ENCODE peak calls at places on chromosomes 2 and 18, in ten cellular contexts. One of them, this sample, is unnamed.

GRCh38 chr18:48947583-48947982 is 3.2 kb downstream of the SMAD7 start:
- DNase-seq in endothelial cell of umbilical vein: peak; percentile 40
- DNase-seq in BJ: no peak
- DNase-seq in bronchial epithelial cell: no peak
- DNase-seq in prostate gland: no peak
- DNase-seq in A549: no peak
- DNase-seq in endodermal cell: no peak
- DNase-seq in uterus: no peak
- DNase-seq in dorsolateral prefrontal cortex: peak; percentile 79
- DNase-seq in colonic mucosa: no peak
- DNase-seq in this sample: no peak

GRCh38 chr18:79814373-79814772 is 16.6 kb downstream of the KCNG2 start:
- DNase-seq in endothelial cell of umbilical vein: no peak
- DNase-seq in BJ: no peak
- DNase-seq in bronchial epithelial cell: no peak
- DNase-seq in prostate gland: no peak
- DNase-seq in A549: no peak
- DNase-seq in endodermal cell: no peak
- DNase-seq in uterus: no peak
- DNase-seq in dorsolateral prefrontal cortex: no peak
- DNase-seq in colonic mucosa: no peak
- DNase-seq in this sample: no peak

GRCh38 chr18:38940863-38941531 is 1375.4 kb upstream of the CELF4 start:
- DNase-seq in endothelial cell of umbilical vein: peak; percentile 11
- DNase-seq in BJ: no peak
- DNase-seq in bronchial epithelial cell: peak; percentile 98
- DNase-seq in prostate gland: no peak
- DNase-seq in A549: peak; percentile 70
- DNase-seq in endodermal cell: no peak
- DNase-seq in uterus: no peak
- DNase-seq in dorsolateral prefrontal cortex: no peak
- DNase-seq in colonic mucosa: no peak
- DNase-seq in this sample: no peak

GRCh38 chr2:111091811-111092211 is 28.9 kb upstream of the BCL2L11 start:
- DNase-seq in endothelial cell of umbilical vein: no peak
- DNase-seq in BJ: no peak
- DNase-seq in bronchial epithelial cell: no peak
- DNase-seq in prostate gland: no peak
- DNase-seq in A549: no peak
- DNase-seq in endodermal cell: no peak
- DNase-seq in uterus: no peak
- DNase-seq in dorsolateral prefrontal cortex: no peak
- DNase-seq in colonic mucosa: no peak
- DNase-seq in this sample: no peak

GRCh38 chr18:48852792-48853191 is 98.0 kb downstream of the SMAD7 start:
- DNase-seq in endothelial cell of umbilical vein: no peak
- DNase-seq in BJ: no peak
- DNase-seq in bronchial epithelial cell: no peak
- DNase-seq in prostate gland: no peak
- DNase-seq in A549: no peak
- DNase-seq in endodermal cell: no peak
- DNase-seq in uterus: no peak
- DNase-seq in dorsolateral prefrontal cortex: no peak
- DNase-seq in colonic mucosa: no peak
- DNase-seq in this sample: no peak

GRCh38 chr2:196241175-196241574 is 69.8 kb upstream of the STK17B start:
- DNase-seq in endothelial cell of umbilical vein: no peak
- DNase-seq in BJ: no peak
- DNase-seq in bronchial epithelial cell: no peak
- DNase-seq in prostate gland: no peak
- DNase-seq in A549: no peak
- DNase-seq in endodermal cell: no peak
- DNase-seq in uterus: no peak
- DNase-seq in dorsolateral prefrontal cortex: no peak
- DNase-seq in colonic mucosa: no peak
- DNase-seq in this sample: no peak

GRCh38 chr18:8140841-8141501 is 468.3 kb upstream of the RAB12 start:
- DNase-seq in endothelial cell of umbilical vein: no peak
- DNase-seq in BJ: peak; percentile 48
- DNase-seq in bronchial epithelial cell: peak; percentile 53
- DNase-seq in prostate gland: no peak
- DNase-seq in A549: peak; percentile 19
- DNase-seq in endodermal cell: peak; percentile 48
- DNase-seq in uterus: peak; percentile 73
- DNase-seq in dorsolateral prefrontal cortex: no peak
- DNase-seq in colonic mucosa: no peak
- DNase-seq in this sample: peak; percentile 32

GRCh38 chr2:219292616-219293015 is 13.4 kb downstream of the DNAJB2 start:
- DNase-seq in endothelial cell of umbilical vein: no peak
- DNase-seq in BJ: no peak
- DNase-seq in bronchial epithelial cell: no peak
- DNase-seq in prostate gland: no peak
- DNase-seq in A549: no peak
- DNase-seq in endodermal cell: peak; percentile 28
- DNase-seq in uterus: no peak
- DNase-seq in dorsolateral prefrontal cortex: peak; percentile 19
- DNase-seq in colonic mucosa: no peak
- DNase-seq in this sample: no peak

GRCh38 chr2:12330916-12331315 is 385.8 kb upstream of the TRIB2 start:
- DNase-seq in endothelial cell of umbilical vein: no peak
- DNase-seq in BJ: no peak
- DNase-seq in bronchial epithelial cell: peak; percentile 71
- DNase-seq in prostate gland: no peak
- DNase-seq in A549: no peak
- DNase-seq in endodermal cell: no peak
- DNase-seq in uterus: no peak
- DNase-seq in dorsolateral prefrontal cortex: no peak
- DNase-seq in colonic mucosa: no peak
- DNase-seq in this sample: no peak

GRCh38 chr2:12325806-12326205 is 390.9 kb upstream of the TRIB2 start:
- DNase-seq in endothelial cell of umbilical vein: peak; percentile 70
- DNase-seq in BJ: no peak
- DNase-seq in bronchial epithelial cell: peak; percentile 68
- DNase-seq in prostate gland: no peak
- DNase-seq in A549: no peak
- DNase-seq in endodermal cell: no peak
- DNase-seq in uterus: no peak
- DNase-seq in dorsolateral prefrontal cortex: no peak
- DNase-seq in colonic mucosa: no peak
- DNase-seq in this sample: no peak

GRCh38 chr2:12331698-12332097 is 385.0 kb upstream of the TRIB2 start:
- DNase-seq in endothelial cell of umbilical vein: no peak
- DNase-seq in BJ: no peak
- DNase-seq in bronchial epithelial cell: no peak
- DNase-seq in prostate gland: no peak
- DNase-seq in A549: no peak
- DNase-seq in endodermal cell: no peak
- DNase-seq in uterus: no peak
- DNase-seq in dorsolateral prefrontal cortex: no peak
- DNase-seq in colonic mucosa: no peak
- DNase-seq in this sample: no peak

GRCh38 chr2:12321886-12322285 is 394.9 kb upstream of the TRIB2 start:
- DNase-seq in endothelial cell of umbilical vein: no peak
- DNase-seq in BJ: no peak
- DNase-seq in bronchial epithelial cell: no peak
- DNase-seq in prostate gland: no peak
- DNase-seq in A549: no peak
- DNase-seq in endodermal cell: no peak
- DNase-seq in uterus: no peak
- DNase-seq in dorsolateral prefrontal cortex: no peak
- DNase-seq in colonic mucosa: no peak
- DNase-seq in this sample: no peak

GRCh38 chr2:12326449-12327190 is 390.1 kb upstream of the TRIB2 start:
- DNase-seq in endothelial cell of umbilical vein: no peak
- DNase-seq in BJ: no peak
- DNase-seq in bronchial epithelial cell: no peak
- DNase-seq in prostate gland: no peak
- DNase-seq in A549: no peak
- DNase-seq in endodermal cell: peak; percentile 79
- DNase-seq in uterus: no peak
- DNase-seq in dorsolateral prefrontal cortex: no peak
- DNase-seq in colonic mucosa: no peak
- DNase-seq in this sample: no peak
- TF ChIP-seq CTCF in endothelial cell of umbilical vein: no peak
- TF ChIP-seq CTCF in BJ: no peak
- TF ChIP-seq CTCF in bronchial epithelial cell: peak; percentile 43
- TF ChIP-seq CTCF in prostate gland: no peak
- TF ChIP-seq CTCF in A549: no peak
- TF ChIP-seq CTCF in endodermal cell: peak; percentile 72
- TF ChIP-seq CTCF in uterus: no peak
- TF ChIP-seq CTCF in dorsolateral prefrontal cortex: no peak
- TF ChIP-seq CTCF in colonic mucosa: no peak
- TF ChIP-seq CTCF in this sample: no peak

DNA sequence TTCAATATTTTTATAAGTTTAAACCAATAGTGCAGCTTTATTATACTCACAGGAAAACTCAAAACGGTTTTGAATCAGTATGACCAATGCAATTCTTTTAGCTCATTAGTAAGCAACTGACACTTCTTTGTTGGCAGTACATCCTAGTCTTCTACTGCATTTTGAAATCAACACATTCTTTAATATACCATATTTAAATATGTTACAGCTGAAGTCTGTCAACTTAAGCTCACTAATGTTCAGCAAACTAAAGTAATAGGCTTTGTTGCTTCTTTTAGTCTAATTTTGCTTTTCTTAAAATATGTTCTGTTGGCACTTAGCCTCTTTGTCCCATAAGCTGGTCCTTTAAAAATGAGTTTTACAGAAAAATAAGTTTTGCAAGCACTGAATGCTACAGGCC is 55.4 kb upstream of the CCBE1 start:
- DNase-seq in endothelial cell of umbilical vein: no peak
- DNase-seq in BJ: no peak
- DNase-seq in bronchial epithelial cell: no peak
- DNase-seq in prostate gland: no peak
- DNase-seq in A549: no peak
- DNase-seq in endodermal cell: no peak
- DNase-seq in uterus: no peak
- DNase-seq in dorsolateral prefrontal cortex: no peak
- DNase-seq in colonic mucosa: no peak
- DNase-seq in this sample: no peak
- H3K4me3 ChIP-seq in endothelial cell of umbilical vein: no peak overlapping the region
- H3K4me3 ChIP-seq in BJ: no peak overlapping the region
- H3K4me3 ChIP-seq in bronchial epithelial cell: no peak overlapping the region
- H3K4me3 ChIP-seq in prostate gland: no peak overlapping the region
- H3K4me3 ChIP-seq in A549: no peak overlapping the region
- H3K4me3 ChIP-seq in endodermal cell: no peak overlapping the region
- H3K4me3 ChIP-seq in uterus: no peak overlapping the region
- H3K4me3 ChIP-seq in dorsolateral prefrontal cortex: no peak overlapping the region
- H3K4me3 ChIP-seq in colonic mucosa: no peak overlapping the region
- H3K4me3 ChIP-seq in this sample: no peak overlapping the region

DNA sequence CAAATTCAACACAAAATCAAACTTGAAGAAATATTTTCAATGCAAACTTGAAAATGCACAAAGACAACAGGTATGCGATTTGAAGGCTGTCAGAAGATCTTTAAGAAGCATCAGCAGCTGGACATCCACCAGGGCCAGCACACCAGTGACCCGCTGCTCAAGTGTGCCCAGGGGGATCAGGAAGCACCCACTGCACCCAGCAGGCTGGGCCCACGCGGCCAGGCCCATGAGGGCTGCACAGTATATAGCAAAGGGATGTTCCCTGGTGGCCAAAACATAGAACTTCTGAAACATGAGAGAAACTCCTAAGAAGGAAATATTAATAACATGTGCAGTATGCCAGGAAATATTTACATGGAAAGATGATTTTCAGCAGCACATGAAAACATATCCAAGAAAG is 25.0 kb downstream of the WDFY1 start:
- DNase-seq in endothelial cell of umbilical vein: no peak
- DNase-seq in BJ: no peak
- DNase-seq in bronchial epithelial cell: no peak
- DNase-seq in prostate gland: no peak
- DNase-seq in A549: no peak
- DNase-seq in endodermal cell: no peak
- DNase-seq in uterus: no peak
- DNase-seq in dorsolateral prefrontal cortex: no peak
- DNase-seq in colonic mucosa: no peak
- DNase-seq in this sample: no peak
- TF ChIP-seq CTCF in endothelial cell of umbilical vein: no peak
- TF ChIP-seq CTCF in BJ: no peak
- TF ChIP-seq CTCF in bronchial epithelial cell: no peak
- TF ChIP-seq CTCF in prostate gland: no peak
- TF ChIP-seq CTCF in A549: no peak
- TF ChIP-seq CTCF in endodermal cell: peak; percentile 45
- TF ChIP-seq CTCF in uterus: no peak
- TF ChIP-seq CTCF in dorsolateral prefrontal cortex: no peak
- TF ChIP-seq CTCF in colonic mucosa: no peak
- TF ChIP-seq CTCF in this sample: no peak

GRCh38 chr2:204437334-204437733 is 107.9 kb upstream of the PARD3B start:
- DNase-seq in endothelial cell of umbilical vein: peak; percentile 11
- DNase-seq in BJ: no peak
- DNase-seq in bronchial epithelial cell: no peak
- DNase-seq in prostate gland: no peak
- DNase-seq in A549: no peak
- DNase-seq in endodermal cell: no peak
- DNase-seq in uterus: no peak
- DNase-seq in dorsolateral prefrontal cortex: no peak
- DNase-seq in colonic mucosa: no peak
- DNase-seq in this sample: no peak

GRCh38 chr2:204437815-204438766 is 107.2 kb upstream of the PARD3B start:
- DNase-seq in endothelial cell of umbilical vein: peak; percentile 81
- DNase-seq in BJ: no peak
- DNase-seq in bronchial epithelial cell: no peak
- DNase-seq in prostate gland: no peak
- DNase-seq in A549: no peak
- DNase-seq in endodermal cell: no peak
- DNase-seq in uterus: no peak
- DNase-seq in dorsolateral prefrontal cortex: no peak
- DNase-seq in colonic mucosa: no peak
- DNase-seq in this sample: no peak

GRCh38 chr2:204434660-204435462 is 110.4 kb upstream of the PARD3B start:
- DNase-seq in endothelial cell of umbilical vein: no peak
- DNase-seq in BJ: no peak
- DNase-seq in bronchial epithelial cell: no peak
- DNase-seq in prostate gland: no peak
- DNase-seq in A549: no peak
- DNase-seq in endodermal cell: no peak
- DNase-seq in uterus: no peak
- DNase-seq in dorsolateral prefrontal cortex: no peak
- DNase-seq in colonic mucosa: no peak
- DNase-seq in this sample: no peak

GRCh38 chr2:204432196-204432595 is 113.1 kb upstream of the PARD3B start:
- DNase-seq in endothelial cell of umbilical vein: no peak
- DNase-seq in BJ: no peak
- DNase-seq in bronchial epithelial cell: no peak
- DNase-seq in prostate gland: no peak
- DNase-seq in A549: no peak
- DNase-seq in endodermal cell: no peak
- DNase-seq in uterus: no peak
- DNase-seq in dorsolateral prefrontal cortex: no peak
- DNase-seq in colonic mucosa: no peak
- DNase-seq in this sample: no peak

DNA sequence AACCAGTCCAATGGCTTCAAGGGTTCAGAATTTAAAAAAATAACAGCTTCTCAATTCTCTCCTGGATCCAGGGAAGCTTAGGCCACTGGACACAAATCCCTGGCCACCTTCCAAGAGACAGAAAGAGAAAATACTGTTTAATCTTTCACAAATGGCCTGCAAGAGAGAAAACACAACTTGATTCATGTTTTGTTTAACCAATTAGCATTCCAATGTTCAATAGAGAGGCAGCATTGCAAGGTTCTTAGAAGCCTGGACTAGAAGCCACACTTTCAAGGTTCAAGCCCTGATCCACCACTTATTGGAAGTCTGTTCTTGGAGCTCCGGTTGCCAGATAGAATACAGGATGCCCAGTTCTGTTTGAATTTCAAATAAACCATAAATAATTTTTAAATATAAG is 109.0 kb upstream of the PARD3B start:
- DNase-seq in endothelial cell of umbilical vein: no peak
- DNase-seq in BJ: no peak
- DNase-seq in bronchial epithelial cell: no peak
- DNase-seq in prostate gland: no peak
- DNase-seq in A549: no peak
- DNase-seq in endodermal cell: no peak
- DNase-seq in uterus: no peak
- DNase-seq in dorsolateral prefrontal cortex: no peak
- DNase-seq in colonic mucosa: no peak
- DNase-seq in this sample: no peak
- H3K4me3 ChIP-seq in endothelial cell of umbilical vein: no peak overlapping the region
- H3K4me3 ChIP-seq in BJ: no peak overlapping the region
- H3K4me3 ChIP-seq in bronchial epithelial cell: no peak overlapping the region
- H3K4me3 ChIP-seq in prostate gland: no peak overlapping the region
- H3K4me3 ChIP-seq in A549: no peak overlapping the region
- H3K4me3 ChIP-seq in endodermal cell: no peak overlapping the region
- H3K4me3 ChIP-seq in uterus: no peak overlapping the region
- H3K4me3 ChIP-seq in dorsolateral prefrontal cortex: no peak overlapping the region
- H3K4me3 ChIP-seq in colonic mucosa: no peak overlapping the region
- H3K4me3 ChIP-seq in this sample: no peak overlapping the region